ENCODE peak calls at places on chromosomes 3 and 15, in nine cellular contexts. One of them, this sample, is unnamed.

GRCh38 chr3:72665701-72666443 is 182.4 kb downstream of the SHQ1 start:
- DNase-seq in SK-MEL-5: peak
- DNase-seq in adipocyte: peak
- DNase-seq in sigmoid colon: no peak
- DNase-seq in left cardiac atrium: peak
- DNase-seq in NAMALWA: peak
- DNase-seq in aorta: no peak
- DNase-seq in GM19239: peak
- DNase-seq in GM20000: peak
- DNase-seq in this sample: no peak

GRCh38 chr3:77467702-77468407 is 428.0 kb downstream of the ROBO2 start:
- DNase-seq in NAMALWA: no peak
- DNase-seq in adipocyte: peak
- DNase-seq in sigmoid colon: peak
- DNase-seq in left cardiac atrium: peak
- DNase-seq in aorta: no peak
- DNase-seq in GM19239: no peak
- DNase-seq in SK-MEL-5: peak
- DNase-seq in GM20000: no peak
- DNase-seq in this sample: peak

GRCh38 chr15:56598991-56599390 is 134.1 kb upstream of the MNS1 start:
- DNase-seq in GM19239: no peak
- DNase-seq in sigmoid colon: no peak
- DNase-seq in SK-MEL-5: no peak
- DNase-seq in aorta: no peak
- DNase-seq in GM20000: no peak
- DNase-seq in NAMALWA: no peak
- DNase-seq in left cardiac atrium: no peak
- DNase-seq in adipocyte: peak
- DNase-seq in this sample: no peak

GRCh38 chr3:171459942-171460225 is 321 bp downstream of the TNIK start:
- DNase-seq in adipocyte: no peak
- DNase-seq in NAMALWA: no peak
- DNase-seq in sigmoid colon: no peak
- DNase-seq in aorta: no peak
- DNase-seq in GM19239: no peak
- DNase-seq in left cardiac atrium: no peak
- DNase-seq in GM20000: no peak
- DNase-seq in SK-MEL-5: no peak
- DNase-seq in this sample: peak

GRCh38 chr3:5197022-5197421 is 9.5 kb downstream of the EDEM1 start:
- DNase-seq in SK-MEL-5: no peak
- DNase-seq in GM20000: no peak
- DNase-seq in GM19239: no peak
- DNase-seq in NAMALWA: no peak
- DNase-seq in aorta: no peak
- DNase-seq in left cardiac atrium: no peak
- DNase-seq in adipocyte: peak
- DNase-seq in sigmoid colon: no peak
- DNase-seq in this sample: no peak

GRCh38 chr15:99472416-99473145 is 93.2 kb upstream of the MEF2A start:
- DNase-seq in aorta: no peak
- DNase-seq in left cardiac atrium: no peak
- DNase-seq in SK-MEL-5: no peak
- DNase-seq in adipocyte: no peak
- DNase-seq in GM20000: no peak
- DNase-seq in NAMALWA: no peak
- DNase-seq in GM19239: no peak
- DNase-seq in sigmoid colon: peak
- DNase-seq in this sample: no peak

GRCh38 chr15:89472785-89473256 is 23.6 kb downstream of the RHCG start:
- DNase-seq in adipocyte: peak
- DNase-seq in NAMALWA: peak
- DNase-seq in aorta: no peak
- DNase-seq in GM20000: peak
- DNase-seq in left cardiac atrium: no peak
- DNase-seq in SK-MEL-5: peak
- DNase-seq in sigmoid colon: no peak
- DNase-seq in GM19239: peak
- DNase-seq in this sample: no peak

GRCh38 chr3:66478923-66479322 is 21.9 kb downstream of the LRIG1 start:
- DNase-seq in GM20000: no peak
- DNase-seq in adipocyte: no peak
- DNase-seq in SK-MEL-5: no peak
- DNase-seq in left cardiac atrium: no peak
- DNase-seq in aorta: no peak
- DNase-seq in NAMALWA: no peak
- DNase-seq in sigmoid colon: no peak
- DNase-seq in GM19239: no peak
- DNase-seq in this sample: no peak

GRCh38 chr3:53789459-53789858 is 56.8 kb downstream of the CHDH start:
- DNase-seq in GM20000: no peak
- DNase-seq in left cardiac atrium: no peak
- DNase-seq in GM19239: no peak
- DNase-seq in sigmoid colon: no peak
- DNase-seq in SK-MEL-5: no peak
- DNase-seq in aorta: no peak
- DNase-seq in NAMALWA: no peak
- DNase-seq in adipocyte: no peak
- DNase-seq in this sample: no peak

This sample was measured in DMS79 treated with DMSO at 0.1 percent for 48 hours.